ENCODE peak calls at places on chromosomes 4 and X, in four cellular contexts. B is H1, Z is neuronal stem cell, M is mesenchymal stem cell. A is an unnamed sample.

GRCh38 chr4:183544109-183544508 is 39.3 kb downstream of the ING2 start:
- DNase-seq in B (no peak), M (no peak), Z (no peak), A (no peak)

GRCh38 chr4:3270141-3270611 is 21.2 kb downstream of the MSANTD1 start:
- DNase-seq in Z (no peak), M (no peak), B (peak; percentile 44), A (no peak)

GRCh38 chr4:76753814-76754213 is 144.1 kb downstream of the SOWAHB start:
- DNase-seq in Z (no peak), M (peak; percentile 94), B (no peak), A (no peak)

GRCh38 chrX:45756562-45756961 is 555.9 kb upstream of the DIPK2B start:
- DNase-seq in Z (no peak), M (peak; percentile 72), B (no peak), A (no peak)

GRCh38 chrX:50107470-50107869 is 93.3 kb downstream of the AKAP4 start:
- DNase-seq in B (no peak), Z (no peak), M (no peak), A (peak; percentile 37)

GRCh38 chr4:13917010-13917409 is 289.5 kb upstream of the BOD1L1 start:
- DNase-seq in Z (no peak), B (no peak), M (peak; percentile 76), A (no peak)

GRCh38 chrX:34893741-34894140 is 48.9 kb upstream of the FAM47B start:
- DNase-seq in M (no peak), B (no peak), Z (no peak), A (no peak)

GRCh38 chr4:48683784-48684666 is 96.1 kb downstream of the FRYL start:
- DNase-seq in Z (no peak), B (no peak), M (peak; percentile 27), A (no peak)

GRCh38 chrX:46575991-46576392 is 2.4 kb downstream of the CHST7 start:
- DNase-seq in B (no peak), Z (no peak), M (peak; percentile 42), A (no peak)

GRCh38 chrX:49172280-49172780 is 632 bp downstream of the PLP2 start:
- DNase-seq in Z (no peak), M (peak; percentile 49), B (peak; percentile 51), A (no peak)

GRCh38 chr4:22500831-22501714 is 14.8 kb downstream of the ADGRA3 start:
- DNase-seq in Z (no peak), M (no peak), B (no peak), A (no peak)

GRCh38 chr4:148780426-148781005 is 338.3 kb upstream of the NR3C2 start:
- DNase-seq in B (no peak), Z (no peak), M (no peak), A (peak; percentile 43)

GRCh38 chr4:3527101-3527913 is 4.9 kb downstream of the LRPAP1 start:
- DNase-seq in Z (no peak), B (no peak), M (no peak), A (no peak)

GRCh38 chrX:16511776-16512400 is 138.1 kb upstream of the S100G start:
- DNase-seq in Z (no peak), B (no peak), M (no peak), A (no peak)

GRCh38 chrX:116284383-116284782 is 113.8 kb downstream of the AGTR2 start:
- DNase-seq in Z (no peak), B (no peak), M (no peak), A (no peak)

GRCh38 chr4:8891646-8892555 is 20.3 kb upstream of the HMX1 start:
- DNase-seq in B (peak; percentile 70), Z (no peak), M (no peak), A (no peak)

GRCh38 chr4:108148316-108148715 is 20.4 kb downstream of the LEF1 start:
- DNase-seq in B (no peak), M (no peak), Z (no peak), A (no peak)

GRCh38 chrX:106481341-106481740 is 130.4 kb upstream of the RADX start:
- DNase-seq in Z (peak; percentile 48), B (peak; percentile 60), M (peak; percentile 48), A (peak; percentile 87)

GRCh38 chrX:24371391-24371972 is 11.0 kb downstream of the SUPT20HL1 start:
- DNase-seq in Z (peak; percentile 67), M (peak; percentile 43), B (peak; percentile 72), A (peak; percentile 17)

GRCh38 chrX:50881028-50881427 is 29.5 kb upstream of the BMP15 start:
- DNase-seq in Z (no peak), B (no peak), M (no peak), A (peak; percentile 10)

GRCh38 chr4:187158003-187158402 is 434.3 kb upstream of the FAT1 start:
- DNase-seq in M (no peak), Z (no peak), B (no peak), A (no peak)

GRCh38 chrX:43141885-43142284 is 363.9 kb upstream of the PPP1R2C start:
- DNase-seq in M (no peak), B (no peak), Z (no peak), A (no peak)

GRCh38 chr4:127968565-127968964 is 3.4 kb downstream of the ABHD18 start:
- DNase-seq in M (no peak), B (no peak), Z (no peak), A (no peak)

GRCh38 chr4:159564615-159565014 is 461.7 kb downstream of the RAPGEF2 start:
- DNase-seq in Z (no peak), B (no peak), M (no peak), A (no peak)

GRCh38 chr4:8688041-8688907 is 95.7 kb downstream of the CPZ start:
- DNase-seq in M (no peak), B (peak; percentile 95), Z (peak; percentile 59), A (peak; percentile 19)

GRCh38 chr4:140448830-140449229 is 21.4 kb upstream of the CLGN start:
- DNase-seq in B (no peak), Z (no peak), M (no peak), A (no peak)

GRCh38 chr4:20137176-20137575 is 114.5 kb upstream of the SLIT2 start:
- DNase-seq in Z (no peak), B (no peak), M (peak; percentile 79), A (no peak)

GRCh38 chrX:135596495-135596894 is 76.0 kb downstream of the INTS6L start:
- DNase-seq in B (peak; percentile 55), Z (peak; percentile 2), M (peak; percentile 2), A (peak; percentile 13)

GRCh38 chr4:173192375-173193162 is 24.0 kb downstream of the GALNT7 start:
- DNase-seq in B (no peak), Z (no peak), M (no peak), A (no peak)

GRCh38 chr4:89837385-89837995 is 529 bp upstream of the SNCA start:
- DNase-seq in M (peak; percentile 86), Z (peak; percentile 79), B (no peak), A (no peak)

GRCh38 chrX:96693407-96693806 is 8.8 kb downstream of the DIAPH2 start:
- DNase-seq in B (no peak), Z (no peak), M (no peak), A (no peak)

GRCh38 chrX:340641-341423 is 22.2 kb upstream of the GTPBP6 start:
- DNase-seq in M (no peak), Z (no peak), B (peak; percentile 34), A (no peak)

GRCh38 chrX:338836-339400 is 20.3 kb upstream of the GTPBP6 start:
- DNase-seq in M (no peak), Z (no peak), B (no peak), A (no peak)

GRCh38 chrX:338281-338835 is 19.8 kb upstream of the GTPBP6 start:
- DNase-seq in Z (no peak), B (no peak), M (no peak), A (no peak)

GRCh38 chrX:341541-342101 is 23.0 kb upstream of the GTPBP6 start:
- DNase-seq in Z (no peak), B (peak; percentile 40), M (no peak), A (no peak)

GRCh38 chrX:340121-340520 is 21.5 kb upstream of the GTPBP6 start:
- DNase-seq in B (no peak), Z (no peak), M (no peak), A (no peak)
- H3K36me3 ChIP-seq in B (peaks cover 42% of the 10 kb centered on the region), Z (peaks cover 29% of the 10 kb centered on the region), M (peaks cover 71% of the 10 kb centered on the region), A (peaks cover 58% of the 10 kb centered on the region)

GRCh38 chrX:39773150-39773549 is 324.6 kb downstream of the BCOR start:
- DNase-seq in B (no peak), M (no peak), Z (no peak), A (no peak)

GRCh38 chrX:39773923-39774803 is 323.6 kb downstream of the BCOR start:
- DNase-seq in M (peak; percentile 68), B (no peak), Z (no peak), A (no peak)

GRCh38 chrX:39772057-39772832 is 325.5 kb downstream of the BCOR start:
- DNase-seq in M (peak; percentile 71), B (no peak), Z (no peak), A (no peak)

GRCh38 chrX:39769748-39770147 is 328.0 kb downstream of the BCOR start:
- DNase-seq in M (no peak), B (no peak), Z (no peak), A (no peak)

GRCh38 chrX:39771089-39771488 is 326.7 kb downstream of the BCOR start:
- DNase-seq in M (no peak), Z (no peak), B (no peak), A (no peak)
- H2BK12ac ChIP-seq in M (no peak overlapping the region), Z (no peak overlapping the region), B (peak overlapping the region; percentile 27), A (no peak overlapping the region)

GRCh38 chr4:7637971-7638370 is 203.2 kb upstream of the PSAPL1 start:
- DNase-seq in M (no peak), B (no peak), Z (no peak), A (no peak)
- H3K27ac ChIP-seq in M (no peak overlapping the region), B (no peak overlapping the region), Z (no peak overlapping the region), A (no peak overlapping the region)

GRCh38 chr4:1111259-1111809 is 2.0 kb downstream of the RNF212 start:
- DNase-seq in Z (no peak), B (no peak), M (no peak), A (no peak)

GRCh38 chr4:1112174-1112820 is 1.1 kb downstream of the RNF212 start:
- DNase-seq in B (no peak), M (no peak), Z (no peak), A (no peak)

GRCh38 chr4:1109898-1110506 is 3.4 kb downstream of the RNF212 start:
- DNase-seq in B (no peak), Z (no peak), M (no peak), A (no peak)

GRCh38 chr4:1113311-1114009 is at the start of gene RNF212:
- DNase-seq in B (peak; percentile 80), M (no peak), Z (no peak), A (no peak)

DNA sequence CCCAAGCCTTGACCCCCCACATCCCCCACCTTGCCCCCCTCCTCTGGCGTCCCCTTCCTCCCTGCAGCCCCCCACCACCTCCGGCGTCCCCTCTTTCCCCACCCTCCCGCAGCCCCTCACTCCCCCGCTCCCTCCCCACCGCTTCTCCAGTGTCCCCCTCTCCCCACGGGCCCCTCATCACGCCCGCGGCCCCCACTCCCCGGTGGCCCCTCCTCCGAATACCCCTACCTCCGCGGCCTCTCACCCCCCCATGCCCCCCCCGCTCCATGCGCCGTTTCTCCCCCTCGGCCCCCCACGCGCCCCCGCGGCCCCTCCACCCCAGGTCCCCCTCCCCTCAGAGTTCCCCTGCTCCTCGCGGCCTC is 562 bp downstream of the RNF212 start:
- DNase-seq in B (no peak), Z (no peak), M (no peak), A (no peak)
- H3K36me3 ChIP-seq in B (no peaks in the 10 kb centered on the region), Z (no peaks in the 10 kb centered on the region), M (peaks cover 2% of the 10 kb centered on the region), A (no peaks in the 10 kb centered on the region)